ENCODE peak calls at places on chromosomes 11 and 22, in seven cellular contexts. T is activated gamma-delta T cell treated with Interleukin-2 at 50 U/mL for 16 hours, F is hypothalamus, W is left lung, N is neuronal stem cell, X is AG08396, Z is sigmoid colon. K is an unnamed sample.

GRCh38 chr22:31350410-31350863 is 4.3 kb upstream of the PATZ1 start:
- DNase-seq in F (peak), N (no peak), X (no peak), Z (no peak), T (no peak), W (no peak), K (no peak)

GRCh38 chr11:32289701-32290100 is 145.6 kb downstream of the WT1 start:
- DNase-seq in T (no peak), F (no peak), Z (no peak), X (no peak), W (no peak), N (no peak), K (no peak)

GRCh38 chr11:94821439-94821838 is 53.3 kb downstream of the AMOTL1 start:
- DNase-seq in W (peak), N (no peak), Z (no peak), T (no peak), F (no peak), X (no peak), K (no peak)

GRCh38 chr22:34850010-34850409 is 215.9 kb upstream of the ISX start:
- DNase-seq in Z (no peak), W (no peak), T (no peak), N (no peak), F (no peak), X (no peak), K (peak)

GRCh38 chr11:34620820-34621792 is at the start of gene EHF:
- DNase-seq in F (no peak), N (no peak), Z (no peak), X (no peak), T (no peak), W (no peak), K (no peak)

GRCh38 chr11:67054851-67055523 is 1.7 kb upstream of the RHOD start:
- DNase-seq in F (no peak), T (no peak), X (peak), N (no peak), Z (no peak), W (peak), K (peak)

GRCh38 chr22:38315801-38316339 is 1.4 kb downstream of the CSNK1E start:
- DNase-seq in F (no peak), Z (no peak), W (no peak), X (no peak), T (no peak), N (no peak), K (no peak)

GRCh38 chr11:13928566-13929251 is 33.8 kb upstream of the SPON1 start:
- DNase-seq in W (no peak), X (peak), N (no peak), T (no peak), F (no peak), Z (no peak), K (peak)

GRCh38 chr11:122556605-122557004 is 98.9 kb upstream of the UBASH3B start:
- DNase-seq in F (no peak), Z (no peak), X (peak), W (peak), T (peak), N (no peak), K (peak)

GRCh38 chr11:61960532-61960931 is 6.9 kb downstream of the FTH1 start:
- DNase-seq in Z (peak), X (no peak), F (no peak), W (no peak), N (no peak), T (no peak), K (no peak)

GRCh38 chr11:128506999-128507591 is 80.3 kb downstream of the ETS1 start:
- DNase-seq in T (no peak), N (no peak), W (peak), Z (peak), X (peak), F (no peak), K (peak)

GRCh38 chr22:31896472-31896871 is 47.9 kb upstream of the YWHAH start:
- DNase-seq in X (no peak), W (no peak), N (no peak), F (no peak), T (no peak), Z (no peak), K (no peak)

GRCh38 chr11:116513278-116513823 is 259.4 kb downstream of the BUD13 start:
- DNase-seq in T (no peak), Z (no peak), F (no peak), X (no peak), W (no peak), N (no peak), K (no peak)

GRCh38 chr22:19723990-19724827 is 870 bp downstream of the GP1BB start:
- DNase-seq in F (no peak), T (no peak), Z (no peak), N (peak), W (no peak), X (no peak), K (peak)